ENCODE peak calls at places on chromosomes 6 and 20, in ten cellular contexts. P is ovary, D is OCI-LY7, V is transverse colon, Z is PC-3, A is heart right ventricle, R is brain microvascular endothelial cell, G is left ventricle myocardium inferior, Q is heart left ventricle, N is endothelial cell of umbilical vein. L is an unnamed sample.

GRCh38 chr6:162829013-162829742 is 101.4 kb downstream of the PACRG start:
- DNase-seq in P (no peak), D (no peak), V (no peak), Z (peak; percentile 36), A (no peak), R (peak; percentile 3), G (no peak), Q (no peak), N (no peak), L (no peak)

GRCh38 chr6:53647437-53648094 is 18.0 kb downstream of the KLHL31 start:
- DNase-seq in P (no peak), D (peak; percentile 54), V (peak; percentile 33), Z (peak; percentile 44), A (no peak), R (no peak), G (no peak), Q (no peak), N (no peak), L (no peak)

GRCh38 chr20:37714973-37715657 is 21.3 kb downstream of the CTNNBL1 start:
- DNase-seq in P (no peak), D (no peak), V (no peak), Z (no peak), A (no peak), R (no peak), G (no peak), Q (no peak), N (no peak), L (no peak)

GRCh38 chr20:32004963-32005362 is 5.3 kb upstream of the CCM2L start:
- DNase-seq in P (no peak), D (no peak), V (no peak), Z (peak; percentile 21), A (no peak), R (no peak), G (no peak), Q (no peak), N (no peak), L (no peak)

GRCh38 chr6:33967966-33968724 is 164.3 kb upstream of the MLN start:
- DNase-seq in P (no peak), D (no peak), V (peak; percentile 37), Z (peak; percentile 37), A (no peak), R (no peak), G (no peak), Q (no peak), N (no peak), L (no peak)

GRCh38 chr6:36545767-36546663 is 1.3 kb downstream of the STK38 start:
- DNase-seq in P (peak; percentile 14), D (peak; percentile 47), V (peak; percentile 25), Z (peak; percentile 15), A (no peak), R (peak; percentile 7), G (no peak), Q (no peak), N (no peak), L (no peak)

GRCh38 chr6:87590989-87591388 is 1.1 kb downstream of the ORC3 start:
- DNase-seq in P (no peak), D (no peak), V (no peak), Z (no peak), A (no peak), R (no peak), G (no peak), Q (no peak), N (no peak), L (no peak)

GRCh38 chr6:168526841-168527281 is 85.9 kb downstream of the SMOC2 start:
- DNase-seq in P (peak; percentile 55), D (no peak), V (peak; percentile 29), Z (no peak), A (peak; percentile 28), R (no peak), G (peak; percentile 68), Q (peak; percentile 58), N (peak; percentile 55), L (no peak)

GRCh38 chr6:3623451-3624267 is 127.9 kb downstream of the PXDC1 start:
- DNase-seq in P (no peak), D (no peak), V (no peak), Z (no peak), A (no peak), R (peak; percentile 8), G (no peak), Q (no peak), N (no peak), L (no peak)

GRCh38 chr6:25469797-25470388 is 182.1 kb upstream of the SCGN start:
- DNase-seq in P (no peak), D (no peak), V (no peak), Z (no peak), A (no peak), R (no peak), G (no peak), Q (no peak), N (no peak), L (no peak)

GRCh38 chr6:143248359-143248758 is 187.7 kb downstream of the AIG1 start:
- DNase-seq in P (no peak), D (no peak), V (no peak), Z (no peak), A (no peak), R (no peak), G (no peak), Q (no peak), N (no peak), L (no peak)

GRCh38 chr20:63565021-63565698 is 8.9 kb downstream of the HELZ2 start:
- DNase-seq in P (no peak), D (no peak), V (no peak), Z (no peak), A (no peak), R (no peak), G (no peak), Q (no peak), N (no peak), L (no peak)

GRCh38 chr20:4095639-4096038 is 80.3 kb upstream of the RNF24 start:
- DNase-seq in P (no peak), D (no peak), V (no peak), Z (no peak), A (no peak), R (no peak), G (no peak), Q (no peak), N (no peak), L (no peak)

GRCh38 chr20:539848-540247 is 3.7 kb downstream of the CSNK2A1 start:
- DNase-seq in P (no peak), D (no peak), V (no peak), Z (peak; percentile 49), A (no peak), R (peak; percentile 77), G (no peak), Q (no peak), N (peak; percentile 73), L (no peak)

GRCh38 chr6:11460001-11460668 is 77.4 kb upstream of the TMEM170B start:
- DNase-seq in P (no peak), D (peak; percentile 56), V (no peak), Z (peak; percentile 31), A (no peak), R (peak; percentile 24), G (no peak), Q (no peak), N (peak; percentile 21), L (no peak)

GRCh38 chr20:28562510-28562898 is 2695.0 kb upstream of the DEFB115 start:
- DNase-seq in P (no peak), D (no peak), V (no peak), Z (peak; percentile 52), A (no peak), R (peak; percentile 87), G (no peak), Q (no peak), N (no peak), L (no peak)

GRCh38 chr20:215796-216195 is 11.3 kb upstream of the DEFB129 start:
- DNase-seq in P (no peak), D (no peak), V (no peak), Z (no peak), A (no peak), R (no peak), G (no peak), Q (no peak), N (no peak), L (no peak)

GRCh38 chr20:17969884-17970409 is 1.1 kb downstream of the MGME1 start:
- DNase-seq in P (no peak), D (peak; percentile 83), V (peak; percentile 36), Z (peak; percentile 64), A (peak; percentile 16), R (peak; percentile 61), G (no peak), Q (no peak), N (peak; percentile 77), L (peak; percentile 35)

GRCh38 chr6:130382872-130383490 is 17.2 kb downstream of the TMEM200A start:
- DNase-seq in P (no peak), D (no peak), V (no peak), Z (no peak), A (no peak), R (no peak), G (no peak), Q (no peak), N (no peak), L (no peak)

GRCh38 chr6:157981395-157982296 is at the start of gene SYNJ2:
- DNase-seq in P (peak; percentile 76), D (no peak), V (peak; percentile 90), Z (peak; percentile 72), A (peak; percentile 78), R (peak; percentile 66), G (peak; percentile 78), Q (peak; percentile 80), N (peak; percentile 73), L (peak; percentile 76)
- TF ChIP-seq CTCF in P (peak; percentile 55), D (peak; percentile 30), V (peak; percentile 49), Z (peak; percentile 51), A (peak; percentile 39), R (peak; percentile 65), G (peak; percentile 68), Q (peak; percentile 54), N (peak; percentile 67), L (peak; percentile 58)

DNA sequence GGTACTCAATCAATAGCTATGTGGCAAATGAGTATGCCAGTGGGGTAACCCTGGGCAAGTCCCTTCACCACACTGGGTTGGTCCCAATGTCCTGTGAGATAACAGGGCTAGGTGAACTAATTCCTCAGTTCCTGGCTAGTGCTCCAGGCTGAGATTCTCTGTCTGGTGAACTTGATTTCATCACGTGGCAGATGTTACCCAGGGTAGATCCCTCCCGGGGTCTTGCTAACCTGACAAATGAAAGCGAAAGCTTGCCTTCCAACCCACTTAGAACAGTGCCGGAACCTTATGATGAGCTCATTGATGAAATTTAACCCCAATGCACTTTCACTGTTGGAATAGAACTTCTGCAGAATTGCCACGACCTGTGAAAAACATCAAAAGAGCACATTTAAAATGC is 6.6 kb upstream of the ANKRD60 start:
- DNase-seq in P (no peak), D (no peak), V (no peak), Z (no peak), A (no peak), R (no peak), G (no peak), Q (no peak), N (no peak), L (no peak)
- H3K36me3 ChIP-seq in P (no peaks in the 10 kb centered on the region), D (no peaks in the 10 kb centered on the region), V (no peaks in the 10 kb centered on the region), Z (peaks cover 2% of the 10 kb centered on the region), A (peaks cover 58% of the 10 kb centered on the region), R (peaks cover 23% of the 10 kb centered on the region), G (peaks cover 40% of the 10 kb centered on the region), Q (no peaks in the 10 kb centered on the region), N (peaks cover 13% of the 10 kb centered on the region), L (no peaks in the 10 kb centered on the region)

GRCh38 chr20:25129908-25130307 is 48.0 kb upstream of the VSX1 start:
- DNase-seq in P (no peak), D (no peak), V (no peak), Z (no peak), A (no peak), R (no peak), G (no peak), Q (no peak), N (no peak), L (no peak)
- TF ChIP-seq CTCF in P (no peak), D (no peak), V (no peak), Z (no peak), A (no peak), R (no peak), G (no peak), Q (no peak), N (no peak), L (no peak)

GRCh38 chr20:33388268-33388667 is 13.1 kb downstream of the CDK5RAP1 start:
- DNase-seq in P (no peak), D (no peak), V (no peak), Z (no peak), A (no peak), R (no peak), G (no peak), Q (no peak), N (no peak), L (no peak)
- H3K36me3 ChIP-seq in P (no peaks in the 10 kb centered on the region), D (peaks cover 86% of the 10 kb centered on the region), V (peaks cover 59% of the 10 kb centered on the region), Z (peaks cover 33% of the 10 kb centered on the region), A (peaks cover 90% of the 10 kb centered on the region), R (peaks cover 18% of the 10 kb centered on the region), G (peaks cover 79% of the 10 kb centered on the region), Q (no peaks in the 10 kb centered on the region), N (peaks cover 6% of the 10 kb centered on the region), L (no peaks in the 10 kb centered on the region)